ENCODE peak calls at places on chromosomes 4 and X, in four cellular contexts. P, O, A and W are unnamed samples. For H3K9me2, the result is how much of the 10 kb centered on the place peaks cover.

GRCh38 chr4:65089666-65090065 is 580.6 kb downstream of the EPHA5 start:
- DNase-seq in P (no peak), O (no peak), A (peak), W (peak)

GRCh38 chrX:46873746-46874145 is 36.9 kb downstream of the RP2 start:
- DNase-seq in P (no peak), O (no peak), A (no peak), W (no peak)

GRCh38 chr4:110501826-110502225 is 25.9 kb downstream of the ENPEP start:
- DNase-seq in P (no peak), O (peak), A (no peak), W (peak)

GRCh38 chr4:2416564-2417195 is 1.8 kb downstream of the ZFYVE28 start:
- DNase-seq in P (no peak), O (no peak), A (no peak), W (peak)

GRCh38 chr4:163139048-163139447 is 27.6 kb downstream of the NAF1 start:
- DNase-seq in P (no peak), O (no peak), A (no peak), W (no peak)

GRCh38 chr4:148790691-148791090 is 348.5 kb upstream of the NR3C2 start:
- DNase-seq in P (no peak), O (peak), A (no peak), W (no peak)

GRCh38 chr4:100935090-100935489 is 412.2 kb downstream of the PPP3CA start:
- DNase-seq in P (peak), O (no peak), A (no peak), W (peak)

GRCh38 chrX:94961730-94962129 is 1287.7 kb downstream of the FAM133A start:
- DNase-seq in P (no peak), O (no peak), A (no peak), W (no peak)

GRCh38 chr4:15482842-15483241 is 13.2 kb downstream of the CC2D2A start:
- DNase-seq in P (no peak), O (no peak), A (no peak), W (no peak)

GRCh38 chr4:165524532-165525190 is 145.9 kb downstream of the CPE start:
- DNase-seq in P (no peak), O (no peak), A (no peak), W (peak)

GRCh38 chrX:150774798-150775568 is 81.8 kb downstream of the MTMR1 start:
- DNase-seq in P (no peak), O (peak), A (no peak), W (no peak)

GRCh38 chrX:18949902-18950301 is 34.0 kb downstream of the PHKA2 start:
- DNase-seq in P (no peak), O (no peak), A (no peak), W (no peak)

GRCh38 chrX:53422915-53423268 is 219 bp downstream of the RIBC1 start:
- DNase-seq in P (no peak), O (no peak), A (no peak), W (no peak)

GRCh38 chr4:176359590-176359989 is 39.8 kb downstream of the SPCS3 start:
- DNase-seq in P (no peak), O (no peak), A (no peak), W (peak)

GRCh38 chrX:68648960-68649359 is 1.5 kb downstream of the STARD8 start:
- DNase-seq in P (no peak), O (no peak), A (no peak), W (peak)

GRCh38 chr4:88033309-88033708 is 25.9 kb downstream of the PKD2 start:
- DNase-seq in P (peak), O (peak), A (peak), W (peak)

GRCh38 chr4:181258569-181258968 is 984.6 kb upstream of the TENM3 start:
- DNase-seq in P (no peak), O (no peak), A (no peak), W (no peak)

GRCh38 chrX:69616520-69617203 is 749 bp downstream of the EDA start:
- DNase-seq in P (no peak), O (no peak), A (peak), W (peak)

GRCh38 chrX:49042581-49043219 is 457 bp downstream of the TFE3 start:
- DNase-seq in P (no peak), O (no peak), A (no peak), W (no peak)

GRCh38 chr4:184417802-184418511 is 56.4 kb downstream of the IRF2 start:
- DNase-seq in P (no peak), O (peak), A (peak), W (peak)

GRCh38 chr4:92618968-92619367 is 315.2 kb downstream of the GRID2 start:
- DNase-seq in P (no peak), O (no peak), A (peak), W (no peak)

GRCh38 chrX:128739539-128739938 is 687.3 kb upstream of the ACTRT1 start:
- DNase-seq in P (no peak), O (no peak), A (no peak), W (no peak)

GRCh38 chrX:119512145-119512800 is 44.0 kb downstream of the SLC25A5 start:
- DNase-seq in P (peak), O (peak), A (peak), W (peak)

GRCh38 chrX:2145672-2146412 is 354.9 kb downstream of the DHRSX start:
- DNase-seq in P (no peak), O (no peak), A (no peak), W (peak)
- H3K4me2 ChIP-seq in P (no peak), O (no peak), A (no peak), W (no peak)

GRCh38 chr4:36779601-36780000 is 464.9 kb upstream of the NWD2 start:
- DNase-seq in P (no peak), O (no peak), A (no peak), W (no peak)
- H3K9me2 ChIP-seq in P (under half), O (under half), A (under half), W (under half)

GRCh38 chr4:76902233-76902890 is 4.4 kb upstream of the SOWAHB start:
- DNase-seq in P (no peak), O (no peak), A (peak), W (no peak)
- H3K4me2 ChIP-seq in P (no peak), O (no peak), A (peak), W (no peak)

GRCh38 chrX:105150036-105150435 is 70.5 kb downstream of the TEX13A start:
- DNase-seq in P (no peak), O (no peak), A (no peak), W (no peak)

DNA sequence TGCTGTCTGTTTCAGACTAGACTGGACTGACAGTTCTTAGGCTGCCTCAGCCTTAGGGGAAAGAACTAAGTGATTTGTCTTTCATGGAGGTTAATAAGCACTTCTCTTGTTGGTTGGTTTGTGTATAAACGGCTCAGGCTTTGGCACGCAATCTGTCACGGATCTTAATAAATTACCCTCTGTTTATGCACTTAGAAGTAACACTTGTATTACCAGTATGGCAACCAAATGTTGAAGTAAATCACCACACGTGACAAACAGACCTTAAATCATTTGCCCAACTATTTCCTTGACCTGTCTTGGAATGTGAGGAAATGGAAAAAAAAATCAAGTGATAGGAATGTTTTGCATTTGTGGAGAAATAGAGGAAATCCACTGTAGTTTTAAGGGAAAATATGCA is 69.9 kb downstream of the TEX13A start:
- DNase-seq in P (no peak), O (peak), A (no peak), W (no peak)
- H3K9me2 ChIP-seq in P (under half), O (under half), A (under half), W (under half)

DNA sequence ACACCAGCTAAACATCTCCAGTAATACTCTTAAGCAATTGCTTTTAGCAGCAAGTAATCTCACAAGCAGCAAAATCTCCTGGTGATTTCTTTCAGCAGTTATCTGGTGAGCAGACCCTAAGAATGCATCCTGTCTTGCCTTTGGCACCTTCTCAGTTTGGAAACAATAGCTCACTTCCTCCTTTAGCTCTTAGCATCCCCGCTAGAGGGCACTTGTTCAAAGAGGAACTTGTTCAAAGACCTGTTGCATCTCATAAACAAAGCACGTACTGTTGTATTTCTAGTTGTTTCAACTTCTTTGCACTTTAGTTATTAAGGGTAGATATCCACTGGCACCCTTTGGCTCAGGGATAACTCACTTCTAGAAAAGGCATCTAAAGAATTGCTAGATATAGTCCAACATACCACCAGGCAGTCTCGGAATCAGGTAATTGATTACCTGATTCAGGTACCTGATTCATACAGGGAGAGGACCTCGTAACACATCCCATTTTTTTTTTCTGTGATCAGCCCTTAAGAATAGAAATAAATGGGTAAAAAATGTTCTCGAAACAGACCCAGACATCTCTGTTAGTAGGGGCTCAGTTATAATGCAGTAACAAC is 81.9 kb upstream of the QRFPR start:
- DNase-seq in P (peak), O (peak), A (peak), W (peak)
- H3K4me2 ChIP-seq in P (no peak), O (no peak), A (no peak), W (no peak)

GRCh38 chr4:79666875-79667274 is 258.8 kb upstream of the GK2 start:
- DNase-seq in P (no peak), O (no peak), A (no peak), W (no peak)

GRCh38 chr4:79662651-79663050 is 254.6 kb upstream of the GK2 start:
- DNase-seq in P (no peak), O (no peak), A (no peak), W (no peak)

GRCh38 chr4:79661196-79661595 is 253.2 kb upstream of the GK2 start:
- DNase-seq in P (no peak), O (no peak), A (no peak), W (no peak)

GRCh38 chr4:79663865-79664264 is 255.8 kb upstream of the GK2 start:
- DNase-seq in P (no peak), O (no peak), A (no peak), W (no peak)

DNA sequence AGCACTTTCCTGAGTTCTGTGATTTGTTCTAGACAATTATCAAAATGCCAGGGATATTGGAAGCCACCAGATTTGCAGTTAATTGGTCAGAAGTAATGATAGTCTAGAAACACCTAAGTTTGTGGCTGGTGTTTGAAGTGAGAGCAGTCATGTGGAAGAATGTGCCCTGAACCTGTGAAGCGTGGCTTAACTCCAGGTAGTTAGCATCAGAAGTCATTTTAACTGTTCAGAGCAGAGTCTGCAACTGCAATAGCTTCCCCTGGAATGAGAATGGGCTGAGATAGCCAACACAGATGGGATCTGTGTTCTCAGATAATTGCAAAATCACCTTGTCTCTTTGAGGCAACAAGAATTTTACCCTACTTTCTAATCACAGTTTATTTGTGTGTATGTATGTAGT is 255.1 kb upstream of the GK2 start:
- DNase-seq in P (no peak), O (no peak), A (no peak), W (no peak)
- H3K9me2 ChIP-seq in P (under half), O (under half), A (under half), W (under half)